ENCODE peak calls at places on chromosomes 3 and 15, in six cellular contexts. O is IMR-90, M is H9, Y is mesenchymal stem cell, U is trophoblast cell, N is H1. P is an unnamed sample. For H3K4me1, the result is how much of the 10 kb centered on the place peaks cover.

GRCh38 chr15:41879321-41879845 is 14.5 kb downstream of the SPTBN5 start:
- DNase-seq in O (no peak), M (no peak), Y (no peak), U (no peak), N (no peak), P (no peak)

GRCh38 chr3:126511291-126511690 is 6.3 kb downstream of the UROC1 start:
- DNase-seq in O (no peak), M (no peak), Y (no peak), U (no peak), N (no peak), P (no peak)

GRCh38 chr3:191070201-191070600 is 128.8 kb upstream of the OSTN start:
- DNase-seq in O (peak), M (no peak), Y (peak), U (no peak), N (no peak), P (no peak)

GRCh38 chr3:139264375-139264774 is 79.4 kb upstream of the MRPS22 start:
- DNase-seq in O (no peak), M (no peak), Y (no peak), U (no peak), N (peak), P (no peak)

GRCh38 chr15:33131880-33132279 is 62.6 kb downstream of the FMN1 start:
- DNase-seq in O (peak), M (no peak), Y (no peak), U (no peak), N (no peak), P (no peak)

GRCh38 chr3:58383904-58384303 is 49.7 kb downstream of the PDHB start:
- DNase-seq in O (peak), M (no peak), Y (peak), U (peak), N (no peak), P (no peak)

GRCh38 chr3:148360046-148360445 is 337.7 kb upstream of the AGTR1 start:
- DNase-seq in O (peak), M (no peak), Y (peak), U (no peak), N (no peak), P (no peak)

GRCh38 chr3:116951610-116952009 is 242.0 kb downstream of the TUSC7 start:
- DNase-seq in O (peak), M (no peak), Y (peak), U (no peak), N (no peak), P (no peak)

GRCh38 chr3:100289339-100289738 is 28.5 kb downstream of the TBC1D23 start:
- DNase-seq in O (peak), M (no peak), Y (no peak), U (no peak), N (no peak), P (no peak)

GRCh38 chr15:39583586-39584265 is 2.8 kb downstream of the THBS1 start:
- DNase-seq in O (peak), M (peak), Y (peak), U (no peak), N (no peak), P (no peak)

GRCh38 chr3:65361448-65361847 is 673.6 kb upstream of the ADAMTS9 start:
- DNase-seq in O (no peak), M (no peak), Y (no peak), U (no peak), N (no peak), P (no peak)

GRCh38 chr3:133930341-133930933 is 34.8 kb upstream of the RAB6B start:
- DNase-seq in O (peak), M (no peak), Y (peak), U (peak), N (peak), P (peak)

GRCh38 chr3:140629351-140630137 is 48.3 kb upstream of the TRIM42 start:
- DNase-seq in O (peak), M (no peak), Y (peak), U (peak), N (no peak), P (no peak)

GRCh38 chr15:58889363-58889762 is 44.1 kb downstream of the SLTM start:
- DNase-seq in O (no peak), M (no peak), Y (no peak), U (no peak), N (no peak), P (no peak)

GRCh38 chr3:16066975-16067374 is 107.5 kb upstream of the GALNT15 start:
- DNase-seq in O (peak), M (no peak), Y (peak), U (peak), N (no peak), P (no peak)

GRCh38 chr3:37853691-37854413 is 7.8 kb upstream of the CTDSPL start:
- DNase-seq in O (no peak), M (no peak), Y (no peak), U (no peak), N (no peak), P (no peak)

GRCh38 chr3:55013145-55013544 is 85.3 kb upstream of the LRTM1 start:
- DNase-seq in O (peak), M (no peak), Y (peak), U (peak), N (no peak), P (no peak)

GRCh38 chr15:69807752-69808151 is 290.0 kb downstream of the TLE3 start:
- DNase-seq in O (peak), M (no peak), Y (peak), U (peak), N (no peak), P (no peak)

GRCh38 chr3:119359476-119359998 is 65.4 kb downstream of the ARHGAP31 start:
- DNase-seq in O (no peak), M (no peak), Y (no peak), U (no peak), N (no peak), P (no peak)

GRCh38 chr3:414063-414462 is 217.5 kb downstream of the CHL1 start:
- DNase-seq in O (peak), M (no peak), Y (peak), U (peak), N (no peak), P (no peak)

GRCh38 chr3:4309476-4310121 is 6.4 kb downstream of the SETMAR start:
- DNase-seq in O (no peak), M (no peak), Y (no peak), U (no peak), N (no peak), P (no peak)

GRCh38 chr3:4311496-4311895 is 8.3 kb downstream of the SETMAR start:
- DNase-seq in O (no peak), M (no peak), Y (no peak), U (no peak), N (no peak), P (no peak)

GRCh38 chr3:4310971-4311370 is 7.8 kb downstream of the SETMAR start:
- DNase-seq in O (no peak), M (no peak), Y (no peak), U (no peak), N (no peak), P (no peak)

GRCh38 chr3:4314688-4315087 is 11.5 kb downstream of the SETMAR start:
- DNase-seq in O (peak), M (no peak), Y (no peak), U (no peak), N (no peak), P (no peak)

GRCh38 chr3:4313606-4314308 is 10.6 kb downstream of the SETMAR start:
- DNase-seq in O (peak), M (no peak), Y (no peak), U (no peak), N (no peak), P (no peak)
- H3K14ac ChIP-seq in O (peak), M (no peak), Y (no peak), U (no peak), N (no peak), P (no peak)

GRCh38 chr3:149473991-149474819 is at the start of gene TM4SF4:
- DNase-seq in O (no peak), M (no peak), Y (no peak), U (no peak), N (no peak), P (no peak)

GRCh38 chr3:149475451-149476060 is 1.1 kb downstream of the TM4SF4 start:
- DNase-seq in O (peak), M (no peak), Y (no peak), U (no peak), N (no peak), P (no peak)

GRCh38 chr3:149473314-149473990 is 1.0 kb upstream of the TM4SF4 start:
- DNase-seq in O (peak), M (no peak), Y (peak), U (no peak), N (no peak), P (no peak)

GRCh38 chr3:149471991-149472390 is 2.5 kb upstream of the TM4SF4 start:
- DNase-seq in O (peak), M (no peak), Y (peak), U (no peak), N (no peak), P (no peak)

GRCh38 chr3:149472393-149472792 is 2.1 kb upstream of the TM4SF4 start:
- DNase-seq in O (peak), M (no peak), Y (peak), U (no peak), N (no peak), P (no peak)
- H3K4me1 ChIP-seq in O (under half), M (under half), Y (under half), U (under half), N (under half), P (under half)

GRCh38 chr3:146404451-146404850 is 64.9 kb downstream of the PLSCR2 start:
- DNase-seq in O (peak), M (no peak), Y (no peak), U (no peak), N (no peak), P (no peak)
- H2AFZ ChIP-seq in O (no peak), M (no peak), Y (no peak), U (no peak), N (no peak), P (no peak)

GRCh38 chr3:180284331-180285110 is 247.8 kb upstream of the PEX5L start:
- DNase-seq in O (peak), M (no peak), Y (no peak), U (no peak), N (no peak), P (no peak)

GRCh38 chr3:180282386-180282785 is 245.6 kb upstream of the PEX5L start:
- DNase-seq in O (no peak), M (no peak), Y (no peak), U (no peak), N (no peak), P (no peak)

GRCh38 chr3:180290300-180290699 is 253.6 kb upstream of the PEX5L start:
- DNase-seq in O (no peak), M (no peak), Y (no peak), U (no peak), N (no peak), P (no peak)

GRCh38 chr3:180283251-180283650 is 246.5 kb upstream of the PEX5L start:
- DNase-seq in O (no peak), M (no peak), Y (no peak), U (no peak), N (no peak), P (no peak)

GRCh38 chr3:180287703-180288102 is 251.0 kb upstream of the PEX5L start:
- DNase-seq in O (no peak), M (no peak), Y (no peak), U (no peak), N (no peak), P (no peak)
- H3K14ac ChIP-seq in O (no peak), M (no peak), Y (no peak), U (no peak), N (no peak), P (no peak)

DNA sequence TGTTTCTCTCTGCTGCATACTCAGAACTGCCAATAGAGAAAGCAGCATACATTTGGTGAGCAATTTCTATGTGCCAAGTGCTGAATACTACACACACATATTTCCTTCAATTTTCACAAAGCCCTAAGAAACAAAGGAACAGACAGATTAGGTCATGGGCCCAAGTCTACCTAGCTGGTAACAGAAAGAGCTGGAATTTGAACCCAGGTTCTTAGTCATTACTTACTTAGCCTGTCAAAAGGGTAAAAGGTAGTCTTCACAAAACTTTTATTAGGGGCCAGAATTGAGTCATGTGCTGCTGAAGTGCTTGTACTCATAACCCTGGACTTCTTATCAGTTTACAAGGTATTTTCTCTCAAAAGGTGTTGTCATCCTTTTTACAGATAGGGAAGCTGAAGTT is 10.4 kb upstream of the ABHD17C start:
- DNase-seq in O (no peak), M (no peak), Y (no peak), U (no peak), N (no peak), P (no peak)
- H3K4me1 ChIP-seq in O (under half), M (under half), Y (under half), U (under half), N (under half), P (under half)

P was measured in neuronal stem cell.